ENCODE peak calls at places on chromosomes 3 and 15, in ten cellular contexts. N is activated T-cell treated with anti-CD3 and anti-CD28 coated beads, Interleukin-2, amount 50 U/mL, for 72 hours; G is C1 segment of cervical spinal cord; F is stimulated activated CD8-positive, alpha-beta memory T cell treated with anti-CD3 and anti-CD28 coated beads, Interleukin-4, amount 100 ng/mL, for 1 hour; B is naive thymus-derived CD4-positive, alpha-beta T cell; M is COR-L47; X is MCF 10A; V is HuH-7; E is SJSA1; Z is RPMI8226. K is an unnamed sample.

GRCh38 chr15:66946578-66947164 is 118.7 kb upstream of the SMAD3 start:
- DNase-seq in N (peak; percentile 77), G (peak; percentile 13), F (peak; percentile 62), B (peak; percentile 64), M (peak; percentile 39), X (peak; percentile 83), V (peak; percentile 80), E (peak; percentile 70), Z (peak; percentile 82), K (peak; percentile 63)

GRCh38 chr15:81029416-81030367 is 29.0 kb downstream of the TLNRD1 start:
- DNase-seq in N (no peak), G (no peak), F (no peak), B (no peak), M (no peak), X (no peak), V (no peak), E (no peak), Z (peak; percentile 23), K (no peak)

GRCh38 chr3:4826237-4827100 is 152.8 kb upstream of the BHLHE40 start:
- DNase-seq in N (no peak), G (peak; percentile 85), F (no peak), B (no peak), M (no peak), X (peak; percentile 68), V (no peak), E (no peak), Z (no peak), K (peak; percentile 20)

GRCh38 chr15:68384451-68385239 is 47.3 kb downstream of the ITGA11 start:
- DNase-seq in N (no peak), G (peak; percentile 54), F (no peak), B (peak; percentile 10), M (no peak), X (peak; percentile 76), V (no peak), E (peak; percentile 81), Z (no peak), K (no peak)

GRCh38 chr3:9727743-9728142 is 3.8 kb upstream of the BRPF1 start:
- DNase-seq in N (no peak), G (no peak), F (no peak), B (no peak), M (no peak), X (peak; percentile 28), V (no peak), E (no peak), Z (no peak), K (no peak)

GRCh38 chr3:64674591-64675076 is 13.2 kb downstream of the ADAMTS9 start:
- DNase-seq in N (no peak), G (no peak), F (no peak), B (no peak), M (no peak), X (no peak), V (no peak), E (no peak), Z (no peak), K (no peak)

GRCh38 chr3:16849795-16850194 is 35.0 kb upstream of the PLCL2 start:
- DNase-seq in N (no peak), G (no peak), F (no peak), B (no peak), M (no peak), X (peak; percentile 29), V (no peak), E (no peak), Z (no peak), K (no peak)

GRCh38 chr3:127228866-127229265 is 35.9 kb downstream of the PRR23E start:
- DNase-seq in N (peak; percentile 14), G (no peak), F (no peak), B (no peak), M (no peak), X (no peak), V (no peak), E (no peak), Z (no peak), K (no peak)

GRCh38 chr3:16498130-16498890 is 15.2 kb downstream of the RFTN1 start:
- DNase-seq in N (no peak), G (no peak), F (no peak), B (no peak), M (no peak), X (no peak), V (no peak), E (no peak), Z (no peak), K (no peak)